ENCODE peak calls at places on chromosomes 5 and 9, in six cellular contexts. One of them, this sample, is unnamed. For H3K9me3, the result is how much of the 10 kb centered on the place peaks cover.

GRCh38 chr9:113416149-113416726 is 5.7 kb downstream of the C9orf43 start:
- DNase-seq in heart right ventricle: no peak
- DNase-seq in mesenchymal stem cell: no peak
- DNase-seq in CD8-positive, alpha-beta T cell: no peak
- DNase-seq in pancreas: no peak
- DNase-seq in upper lobe of right lung: no peak
- DNase-seq in this sample: no peak

GRCh38 chr9:77710276-77710675 is 62.2 kb upstream of the GNA14 start:
- DNase-seq in mesenchymal stem cell: peak
- DNase-seq in CD8-positive, alpha-beta T cell: no peak
- DNase-seq in heart right ventricle: no peak
- DNase-seq in pancreas: no peak
- DNase-seq in upper lobe of right lung: no peak
- DNase-seq in this sample: no peak

GRCh38 chr9:82419827-82420486 is 431.4 kb downstream of the SPATA31D1 start:
- DNase-seq in heart right ventricle: no peak
- DNase-seq in pancreas: no peak
- DNase-seq in CD8-positive, alpha-beta T cell: no peak
- DNase-seq in mesenchymal stem cell: no peak
- DNase-seq in upper lobe of right lung: no peak
- DNase-seq in this sample: no peak

GRCh38 chr5:44260793-44261192 is 128.4 kb downstream of the FGF10 start:
- DNase-seq in upper lobe of right lung: no peak
- DNase-seq in heart right ventricle: no peak
- DNase-seq in CD8-positive, alpha-beta T cell: no peak
- DNase-seq in mesenchymal stem cell: no peak
- DNase-seq in pancreas: no peak
- DNase-seq in this sample: no peak

GRCh38 chr9:137278913-137279711 is 1.6 kb downstream of the TOR4A start:
- DNase-seq in heart right ventricle: no peak
- DNase-seq in CD8-positive, alpha-beta T cell: no peak
- DNase-seq in mesenchymal stem cell: no peak
- DNase-seq in upper lobe of right lung: peak
- DNase-seq in pancreas: no peak
- DNase-seq in this sample: no peak

GRCh38 chr5:135015942-135016341 is 18.1 kb downstream of the PITX1 start:
- DNase-seq in CD8-positive, alpha-beta T cell: no peak
- DNase-seq in pancreas: no peak
- DNase-seq in heart right ventricle: no peak
- DNase-seq in mesenchymal stem cell: no peak
- DNase-seq in upper lobe of right lung: peak
- DNase-seq in this sample: no peak

GRCh38 chr5:160657622-160658458 is 194.2 kb downstream of the ATP10B start:
- DNase-seq in pancreas: no peak
- DNase-seq in mesenchymal stem cell: no peak
- DNase-seq in upper lobe of right lung: no peak
- DNase-seq in heart right ventricle: no peak
- DNase-seq in CD8-positive, alpha-beta T cell: no peak
- DNase-seq in this sample: no peak

GRCh38 chr5:178357127-178357526 is 124.5 kb upstream of the PHYKPL start:
- DNase-seq in mesenchymal stem cell: no peak
- DNase-seq in CD8-positive, alpha-beta T cell: no peak
- DNase-seq in upper lobe of right lung: no peak
- DNase-seq in heart right ventricle: no peak
- DNase-seq in pancreas: no peak
- DNase-seq in this sample: no peak

GRCh38 chr5:59040007-59040803 is 457.3 kb downstream of the RAB3C start:
- DNase-seq in CD8-positive, alpha-beta T cell: no peak
- DNase-seq in heart right ventricle: no peak
- DNase-seq in upper lobe of right lung: no peak
- DNase-seq in pancreas: no peak
- DNase-seq in mesenchymal stem cell: peak
- DNase-seq in this sample: no peak

GRCh38 chr5:8831854-8832253 is 714.0 kb downstream of the SEMA5A start:
- DNase-seq in CD8-positive, alpha-beta T cell: no peak
- DNase-seq in pancreas: no peak
- DNase-seq in heart right ventricle: no peak
- DNase-seq in upper lobe of right lung: no peak
- DNase-seq in mesenchymal stem cell: no peak
- DNase-seq in this sample: no peak

GRCh38 chr5:40333459-40334241 is 346.1 kb upstream of the PTGER4 start:
- DNase-seq in pancreas: no peak
- DNase-seq in mesenchymal stem cell: no peak
- DNase-seq in CD8-positive, alpha-beta T cell: no peak
- DNase-seq in heart right ventricle: no peak
- DNase-seq in upper lobe of right lung: no peak
- DNase-seq in this sample: no peak

GRCh38 chr5:84524491-84524890 is 139.8 kb upstream of the EDIL3 start:
- DNase-seq in CD8-positive, alpha-beta T cell: no peak
- DNase-seq in pancreas: no peak
- DNase-seq in mesenchymal stem cell: peak
- DNase-seq in upper lobe of right lung: no peak
- DNase-seq in heart right ventricle: no peak
- DNase-seq in this sample: no peak

GRCh38 chr9:33619666-33620404 is 95.8 kb downstream of the ANKRD18B start:
- DNase-seq in pancreas: no peak
- DNase-seq in heart right ventricle: no peak
- DNase-seq in upper lobe of right lung: no peak
- DNase-seq in mesenchymal stem cell: peak
- DNase-seq in CD8-positive, alpha-beta T cell: no peak
- DNase-seq in this sample: no peak

GRCh38 chr5:9105851-9106250 is 440.0 kb downstream of the SEMA5A start:
- DNase-seq in heart right ventricle: no peak
- DNase-seq in mesenchymal stem cell: peak
- DNase-seq in pancreas: no peak
- DNase-seq in CD8-positive, alpha-beta T cell: no peak
- DNase-seq in upper lobe of right lung: no peak
- DNase-seq in this sample: no peak

GRCh38 chr5:77011498-77011897 is 18.7 kb upstream of the AGGF1 start:
- DNase-seq in mesenchymal stem cell: no peak
- DNase-seq in upper lobe of right lung: no peak
- DNase-seq in CD8-positive, alpha-beta T cell: no peak
- DNase-seq in pancreas: no peak
- DNase-seq in heart right ventricle: no peak
- DNase-seq in this sample: no peak

GRCh38 chr9:77587851-77588250 is 60.3 kb downstream of the GNA14 start:
- DNase-seq in CD8-positive, alpha-beta T cell: no peak
- DNase-seq in pancreas: no peak
- DNase-seq in mesenchymal stem cell: no peak
- DNase-seq in upper lobe of right lung: no peak
- DNase-seq in heart right ventricle: no peak
- DNase-seq in this sample: no peak

DNA sequence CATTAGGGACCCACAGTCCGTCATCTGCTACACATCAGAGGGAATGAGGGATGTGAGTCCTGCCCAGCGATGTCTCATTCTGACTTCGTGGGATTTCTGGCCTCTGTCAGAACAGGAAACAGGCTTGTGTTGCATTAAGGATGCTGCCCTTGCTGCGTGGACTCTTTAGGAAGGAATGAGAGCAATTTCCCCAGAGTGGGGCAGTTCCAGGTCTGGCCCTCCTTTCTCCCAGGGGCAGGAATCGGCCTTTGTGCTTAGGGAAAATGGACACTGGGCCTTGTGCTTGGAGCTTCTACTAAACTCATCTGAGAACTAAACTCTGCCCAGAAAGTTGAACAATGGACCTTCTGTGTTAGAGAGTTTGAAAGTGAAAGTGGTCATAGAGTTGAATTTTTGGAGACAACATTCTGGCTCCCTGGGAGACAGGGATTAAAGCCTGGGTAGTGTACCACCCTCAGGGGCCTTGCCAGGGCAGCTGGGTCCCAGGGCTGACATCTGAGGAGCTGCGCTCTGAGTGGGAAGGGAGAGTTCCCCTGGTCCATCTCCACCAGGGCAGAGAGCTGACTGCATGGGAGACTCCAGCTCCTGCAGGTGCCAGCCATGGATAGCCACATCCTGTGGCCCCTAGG is 37.8 kb upstream of the S1PR3 start:
- DNase-seq in heart right ventricle: no peak
- DNase-seq in pancreas: no peak
- DNase-seq in mesenchymal stem cell: peak
- DNase-seq in CD8-positive, alpha-beta T cell: no peak
- DNase-seq in upper lobe of right lung: no peak
- DNase-seq in this sample: no peak
- H3K4me3 ChIP-seq in heart right ventricle: no peak
- H3K4me3 ChIP-seq in pancreas: no peak
- H3K4me3 ChIP-seq in mesenchymal stem cell: peak
- H3K4me3 ChIP-seq in CD8-positive, alpha-beta T cell: no peak
- H3K4me3 ChIP-seq in upper lobe of right lung: no peak
- H3K4me3 ChIP-seq in this sample: no peak

GRCh38 chr5:126965061-126965475 is 65.3 kb downstream of the MARCHF3 start:
- DNase-seq in heart right ventricle: no peak
- DNase-seq in upper lobe of right lung: no peak
- DNase-seq in pancreas: no peak
- DNase-seq in mesenchymal stem cell: peak
- DNase-seq in CD8-positive, alpha-beta T cell: no peak
- DNase-seq in this sample: no peak
- H3K27ac ChIP-seq in heart right ventricle: peak
- H3K27ac ChIP-seq in upper lobe of right lung: no peak
- H3K27ac ChIP-seq in pancreas: no peak
- H3K27ac ChIP-seq in mesenchymal stem cell: no peak
- H3K27ac ChIP-seq in CD8-positive, alpha-beta T cell: no peak
- H3K27ac ChIP-seq in this sample: no peak

GRCh38 chr9:24497671-24498070 is 48.0 kb downstream of the IZUMO3 start:
- DNase-seq in heart right ventricle: no peak
- DNase-seq in upper lobe of right lung: no peak
- DNase-seq in mesenchymal stem cell: no peak
- DNase-seq in CD8-positive, alpha-beta T cell: no peak
- DNase-seq in pancreas: no peak
- DNase-seq in this sample: no peak

GRCh38 chr9:24504521-24504920 is 41.2 kb downstream of the IZUMO3 start:
- DNase-seq in pancreas: no peak
- DNase-seq in mesenchymal stem cell: no peak
- DNase-seq in heart right ventricle: no peak
- DNase-seq in CD8-positive, alpha-beta T cell: no peak
- DNase-seq in upper lobe of right lung: no peak
- DNase-seq in this sample: no peak

GRCh38 chr9:24500761-24501160 is 44.9 kb downstream of the IZUMO3 start:
- DNase-seq in upper lobe of right lung: no peak
- DNase-seq in mesenchymal stem cell: no peak
- DNase-seq in pancreas: no peak
- DNase-seq in heart right ventricle: no peak
- DNase-seq in CD8-positive, alpha-beta T cell: no peak
- DNase-seq in this sample: no peak

GRCh38 chr9:24498632-24499031 is 47.1 kb downstream of the IZUMO3 start:
- DNase-seq in mesenchymal stem cell: no peak
- DNase-seq in pancreas: no peak
- DNase-seq in CD8-positive, alpha-beta T cell: no peak
- DNase-seq in heart right ventricle: no peak
- DNase-seq in upper lobe of right lung: no peak
- DNase-seq in this sample: no peak

DNA sequence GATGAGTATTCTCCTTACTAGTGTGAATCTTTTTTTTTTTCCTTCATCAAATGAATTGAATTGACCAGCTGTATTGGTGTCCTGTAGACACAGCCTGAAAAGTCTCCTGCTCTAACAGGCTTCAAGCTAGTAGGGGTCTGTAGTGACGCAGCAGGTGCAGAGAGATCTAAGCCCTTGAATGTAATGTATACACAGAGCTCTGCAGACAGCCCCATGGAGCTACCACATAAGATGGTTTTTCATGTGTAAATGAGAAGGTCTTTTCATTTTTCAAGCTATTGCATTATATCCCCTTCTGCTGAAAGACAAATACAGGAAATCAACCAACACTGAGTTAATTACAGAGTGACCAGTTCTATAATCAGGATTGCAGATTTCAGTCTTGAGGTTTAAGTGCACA is 43.1 kb downstream of the IZUMO3 start:
- DNase-seq in upper lobe of right lung: no peak
- DNase-seq in heart right ventricle: no peak
- DNase-seq in mesenchymal stem cell: no peak
- DNase-seq in CD8-positive, alpha-beta T cell: no peak
- DNase-seq in pancreas: no peak
- DNase-seq in this sample: no peak
- H3K9me3 ChIP-seq in upper lobe of right lung: under half
- H3K9me3 ChIP-seq in heart right ventricle: under half
- H3K9me3 ChIP-seq in mesenchymal stem cell: under half
- H3K9me3 ChIP-seq in CD8-positive, alpha-beta T cell: under half
- H3K9me3 ChIP-seq in pancreas: under half
- H3K9me3 ChIP-seq in this sample: under half

GRCh38 chr9:89000973-89001916 is 10.0 kb downstream of the S1PR3 start:
- DNase-seq in heart right ventricle: peak
- DNase-seq in upper lobe of right lung: peak
- DNase-seq in pancreas: peak
- DNase-seq in CD8-positive, alpha-beta T cell: peak
- DNase-seq in mesenchymal stem cell: peak
- DNase-seq in this sample: peak
- H3K4me3 ChIP-seq in heart right ventricle: peak
- H3K4me3 ChIP-seq in upper lobe of right lung: peak
- H3K4me3 ChIP-seq in pancreas: no peak
- H3K4me3 ChIP-seq in CD8-positive, alpha-beta T cell: no peak
- H3K4me3 ChIP-seq in mesenchymal stem cell: peak
- H3K4me3 ChIP-seq in this sample: no peak

GRCh38 chr9:125946397-125946796 is 199.2 kb downstream of the PBX3 start:
- DNase-seq in pancreas: no peak
- DNase-seq in upper lobe of right lung: no peak
- DNase-seq in CD8-positive, alpha-beta T cell: no peak
- DNase-seq in mesenchymal stem cell: no peak
- DNase-seq in heart right ventricle: no peak
- DNase-seq in this sample: no peak

GRCh38 chr9:125950880-125951471 is 203.8 kb downstream of the PBX3 start:
- DNase-seq in heart right ventricle: no peak
- DNase-seq in upper lobe of right lung: no peak
- DNase-seq in mesenchymal stem cell: no peak
- DNase-seq in pancreas: no peak
- DNase-seq in CD8-positive, alpha-beta T cell: no peak
- DNase-seq in this sample: no peak

GRCh38 chr9:125953314-125954019 is 206.3 kb downstream of the PBX3 start:
- DNase-seq in pancreas: no peak
- DNase-seq in mesenchymal stem cell: no peak
- DNase-seq in heart right ventricle: no peak
- DNase-seq in CD8-positive, alpha-beta T cell: no peak
- DNase-seq in upper lobe of right lung: no peak
- DNase-seq in this sample: no peak

GRCh38 chr9:125949247-125949646 is 202.1 kb downstream of the PBX3 start:
- DNase-seq in mesenchymal stem cell: no peak
- DNase-seq in CD8-positive, alpha-beta T cell: no peak
- DNase-seq in heart right ventricle: no peak
- DNase-seq in upper lobe of right lung: no peak
- DNase-seq in pancreas: no peak
- DNase-seq in this sample: no peak

GRCh38 chr9:125949721-125950465 is 202.7 kb downstream of the PBX3 start:
- DNase-seq in CD8-positive, alpha-beta T cell: no peak
- DNase-seq in upper lobe of right lung: no peak
- DNase-seq in mesenchymal stem cell: no peak
- DNase-seq in pancreas: no peak
- DNase-seq in heart right ventricle: no peak
- DNase-seq in this sample: no peak
- H3K27ac ChIP-seq in CD8-positive, alpha-beta T cell: no peak
- H3K27ac ChIP-seq in upper lobe of right lung: no peak
- H3K27ac ChIP-seq in mesenchymal stem cell: no peak
- H3K27ac ChIP-seq in pancreas: no peak
- H3K27ac ChIP-seq in heart right ventricle: no peak
- H3K27ac ChIP-seq in this sample: no peak

DNA sequence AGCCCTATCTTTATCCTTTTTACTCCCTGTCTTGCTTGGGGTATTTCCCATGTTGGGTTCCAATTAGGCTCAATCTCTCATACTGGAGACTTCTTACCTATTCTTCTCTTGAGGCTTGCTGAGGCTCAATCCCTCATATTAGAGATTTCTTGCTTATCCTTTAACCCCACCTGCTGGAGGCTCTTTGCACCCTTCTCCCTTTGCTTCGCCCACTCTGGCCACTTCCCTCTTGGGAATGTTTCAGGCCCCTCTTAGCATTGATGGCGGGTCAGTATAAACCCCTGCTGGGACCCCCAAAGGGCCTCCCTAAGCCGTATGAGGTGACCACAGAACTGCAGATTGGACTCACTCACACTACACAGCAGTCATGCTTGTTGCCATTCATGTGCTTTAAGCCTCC is 69.3 kb upstream of the CDK20 start:
- DNase-seq in heart right ventricle: no peak
- DNase-seq in mesenchymal stem cell: no peak
- DNase-seq in pancreas: no peak
- DNase-seq in CD8-positive, alpha-beta T cell: no peak
- DNase-seq in upper lobe of right lung: no peak
- DNase-seq in this sample: no peak
- H3K9me3 ChIP-seq in heart right ventricle: under half
- H3K9me3 ChIP-seq in mesenchymal stem cell: under half
- H3K9me3 ChIP-seq in pancreas: under half
- H3K9me3 ChIP-seq in CD8-positive, alpha-beta T cell: under half
- H3K9me3 ChIP-seq in upper lobe of right lung: under half
- H3K9me3 ChIP-seq in this sample: under half